ENCODE peak calls at places on chromosomes 16 and 17, in seven cellular contexts. One of them, this sample, is unnamed.

GRCh38 chr16:31876955-31877828 is 3.6 kb downstream of the ZNF267 start:
- DNase-seq in gastrocnemius medialis: no peak
- DNase-seq in CD8-positive, alpha-beta memory T cell: peak
- DNase-seq in stimulated activated CD4-positive, alpha-beta T cell treated with anti-CD3 and anti-CD28 coated beads, Interleukin-1b, Interleukin-23, amount 100 ng/mL, for 48 hours: peak
- DNase-seq in substantia nigra: no peak
- DNase-seq in EH: peak
- DNase-seq in astrocyte: peak
- DNase-seq in this sample: no peak

GRCh38 chr17:7836596-7837374 is 2.8 kb downstream of the KDM6B start:
- DNase-seq in gastrocnemius medialis: peak
- DNase-seq in CD8-positive, alpha-beta memory T cell: peak
- DNase-seq in stimulated activated CD4-positive, alpha-beta T cell treated with anti-CD3 and anti-CD28 coated beads, Interleukin-1b, Interleukin-23, amount 100 ng/mL, for 48 hours: peak
- DNase-seq in substantia nigra: peak
- DNase-seq in EH: peak
- DNase-seq in astrocyte: peak
- DNase-seq in this sample: peak

GRCh38 chr16:21702259-21702658 is 38.5 kb downstream of the OTOA start:
- DNase-seq in gastrocnemius medialis: no peak
- DNase-seq in CD8-positive, alpha-beta memory T cell: no peak
- DNase-seq in stimulated activated CD4-positive, alpha-beta T cell treated with anti-CD3 and anti-CD28 coated beads, Interleukin-1b, Interleukin-23, amount 100 ng/mL, for 48 hours: no peak
- DNase-seq in substantia nigra: no peak
- DNase-seq in EH: no peak
- DNase-seq in astrocyte: no peak
- DNase-seq in this sample: no peak

GRCh38 chr17:73719588-73720071 is 75.4 kb upstream of the SDK2 start:
- DNase-seq in gastrocnemius medialis: no peak
- DNase-seq in CD8-positive, alpha-beta memory T cell: no peak
- DNase-seq in stimulated activated CD4-positive, alpha-beta T cell treated with anti-CD3 and anti-CD28 coated beads, Interleukin-1b, Interleukin-23, amount 100 ng/mL, for 48 hours: no peak
- DNase-seq in substantia nigra: peak
- DNase-seq in EH: no peak
- DNase-seq in astrocyte: no peak
- DNase-seq in this sample: peak

GRCh38 chr17:27978689-27979175 is 63.7 kb upstream of the NLK start:
- DNase-seq in gastrocnemius medialis: no peak
- DNase-seq in CD8-positive, alpha-beta memory T cell: no peak
- DNase-seq in stimulated activated CD4-positive, alpha-beta T cell treated with anti-CD3 and anti-CD28 coated beads, Interleukin-1b, Interleukin-23, amount 100 ng/mL, for 48 hours: no peak
- DNase-seq in substantia nigra: no peak
- DNase-seq in EH: no peak
- DNase-seq in astrocyte: peak
- DNase-seq in this sample: no peak

GRCh38 chr17:8289103-8289397 is 580 bp downstream of the RANGRF start:
- DNase-seq in gastrocnemius medialis: no peak
- DNase-seq in CD8-positive, alpha-beta memory T cell: peak
- DNase-seq in stimulated activated CD4-positive, alpha-beta T cell treated with anti-CD3 and anti-CD28 coated beads, Interleukin-1b, Interleukin-23, amount 100 ng/mL, for 48 hours: no peak
- DNase-seq in substantia nigra: no peak
- DNase-seq in EH: no peak
- DNase-seq in astrocyte: no peak
- DNase-seq in this sample: peak

GRCh38 chr17:75979705-75980187 is 706 bp downstream of the TEN1 start:
- DNase-seq in gastrocnemius medialis: no peak
- DNase-seq in CD8-positive, alpha-beta memory T cell: no peak
- DNase-seq in stimulated activated CD4-positive, alpha-beta T cell treated with anti-CD3 and anti-CD28 coated beads, Interleukin-1b, Interleukin-23, amount 100 ng/mL, for 48 hours: no peak
- DNase-seq in substantia nigra: no peak
- DNase-seq in EH: peak
- DNase-seq in astrocyte: peak
- DNase-seq in this sample: no peak

GRCh38 chr16:19524356-19524865 is 669 bp downstream of the CCP110 start:
- DNase-seq in gastrocnemius medialis: no peak
- DNase-seq in CD8-positive, alpha-beta memory T cell: no peak
- DNase-seq in stimulated activated CD4-positive, alpha-beta T cell treated with anti-CD3 and anti-CD28 coated beads, Interleukin-1b, Interleukin-23, amount 100 ng/mL, for 48 hours: no peak
- DNase-seq in substantia nigra: no peak
- DNase-seq in EH: peak
- DNase-seq in astrocyte: no peak
- DNase-seq in this sample: no peak

GRCh38 chr16:79970551-79971236 is 370.2 kb upstream of the MAF start:
- DNase-seq in gastrocnemius medialis: peak
- DNase-seq in CD8-positive, alpha-beta memory T cell: no peak
- DNase-seq in stimulated activated CD4-positive, alpha-beta T cell treated with anti-CD3 and anti-CD28 coated beads, Interleukin-1b, Interleukin-23, amount 100 ng/mL, for 48 hours: no peak
- DNase-seq in substantia nigra: no peak
- DNase-seq in EH: peak
- DNase-seq in astrocyte: peak
- DNase-seq in this sample: peak

GRCh38 chr16:31700530-31701388 is 172.8 kb upstream of the ZNF267 start:
- DNase-seq in gastrocnemius medialis: peak
- DNase-seq in CD8-positive, alpha-beta memory T cell: peak
- DNase-seq in stimulated activated CD4-positive, alpha-beta T cell treated with anti-CD3 and anti-CD28 coated beads, Interleukin-1b, Interleukin-23, amount 100 ng/mL, for 48 hours: peak
- DNase-seq in substantia nigra: peak
- DNase-seq in EH: peak
- DNase-seq in astrocyte: peak
- DNase-seq in this sample: peak

GRCh38 chr16:57889960-57890751 is 80.8 kb downstream of the CNGB1 start:
- DNase-seq in gastrocnemius medialis: no peak
- DNase-seq in CD8-positive, alpha-beta memory T cell: no peak
- DNase-seq in stimulated activated CD4-positive, alpha-beta T cell treated with anti-CD3 and anti-CD28 coated beads, Interleukin-1b, Interleukin-23, amount 100 ng/mL, for 48 hours: no peak
- DNase-seq in substantia nigra: no peak
- DNase-seq in EH: peak
- DNase-seq in astrocyte: peak
- DNase-seq in this sample: no peak

GRCh38 chr16:74045539-74045938 is 251.1 kb upstream of the PSMD7 start:
- DNase-seq in gastrocnemius medialis: no peak
- DNase-seq in CD8-positive, alpha-beta memory T cell: no peak
- DNase-seq in stimulated activated CD4-positive, alpha-beta T cell treated with anti-CD3 and anti-CD28 coated beads, Interleukin-1b, Interleukin-23, amount 100 ng/mL, for 48 hours: no peak
- DNase-seq in substantia nigra: no peak
- DNase-seq in EH: no peak
- DNase-seq in astrocyte: no peak
- DNase-seq in this sample: no peak

GRCh38 chr17:6384481-6384880 is 50.4 kb downstream of the AIPL1 start:
- DNase-seq in gastrocnemius medialis: no peak
- DNase-seq in CD8-positive, alpha-beta memory T cell: no peak
- DNase-seq in stimulated activated CD4-positive, alpha-beta T cell treated with anti-CD3 and anti-CD28 coated beads, Interleukin-1b, Interleukin-23, amount 100 ng/mL, for 48 hours: no peak
- DNase-seq in substantia nigra: no peak
- DNase-seq in EH: no peak
- DNase-seq in astrocyte: no peak
- DNase-seq in this sample: no peak

GRCh38 chr17:32873114-32873513 is 3.8 kb downstream of the MYO1D start:
- DNase-seq in gastrocnemius medialis: no peak
- DNase-seq in CD8-positive, alpha-beta memory T cell: no peak
- DNase-seq in stimulated activated CD4-positive, alpha-beta T cell treated with anti-CD3 and anti-CD28 coated beads, Interleukin-1b, Interleukin-23, amount 100 ng/mL, for 48 hours: no peak
- DNase-seq in substantia nigra: no peak
- DNase-seq in EH: no peak
- DNase-seq in astrocyte: no peak
- DNase-seq in this sample: no peak

GRCh38 chr17:8142887-8143580 is 9.2 kb downstream of the PER1 start:
- DNase-seq in gastrocnemius medialis: no peak
- DNase-seq in CD8-positive, alpha-beta memory T cell: peak
- DNase-seq in stimulated activated CD4-positive, alpha-beta T cell treated with anti-CD3 and anti-CD28 coated beads, Interleukin-1b, Interleukin-23, amount 100 ng/mL, for 48 hours: no peak
- DNase-seq in substantia nigra: no peak
- DNase-seq in EH: no peak
- DNase-seq in astrocyte: no peak
- DNase-seq in this sample: no peak

GRCh38 chr17:81854974-81855774 is 5.2 kb downstream of the P4HB start:
- DNase-seq in gastrocnemius medialis: no peak
- DNase-seq in CD8-positive, alpha-beta memory T cell: no peak
- DNase-seq in stimulated activated CD4-positive, alpha-beta T cell treated with anti-CD3 and anti-CD28 coated beads, Interleukin-1b, Interleukin-23, amount 100 ng/mL, for 48 hours: no peak
- DNase-seq in substantia nigra: no peak
- DNase-seq in EH: no peak
- DNase-seq in astrocyte: no peak
- DNase-seq in this sample: peak

GRCh38 chr17:55269894-55270293 is 5.1 kb downstream of the HLF start:
- DNase-seq in gastrocnemius medialis: no peak
- DNase-seq in CD8-positive, alpha-beta memory T cell: no peak
- DNase-seq in stimulated activated CD4-positive, alpha-beta T cell treated with anti-CD3 and anti-CD28 coated beads, Interleukin-1b, Interleukin-23, amount 100 ng/mL, for 48 hours: no peak
- DNase-seq in substantia nigra: no peak
- DNase-seq in EH: no peak
- DNase-seq in astrocyte: no peak
- DNase-seq in this sample: no peak

GRCh38 chr17:73393962-73394361 is 82.2 kb upstream of the CDC42EP4 start:
- DNase-seq in gastrocnemius medialis: no peak
- DNase-seq in CD8-positive, alpha-beta memory T cell: no peak
- DNase-seq in stimulated activated CD4-positive, alpha-beta T cell treated with anti-CD3 and anti-CD28 coated beads, Interleukin-1b, Interleukin-23, amount 100 ng/mL, for 48 hours: no peak
- DNase-seq in substantia nigra: no peak
- DNase-seq in EH: peak
- DNase-seq in astrocyte: no peak
- DNase-seq in this sample: no peak

GRCh38 chr16:49021136-49021535 is 260.5 kb downstream of the CBLN1 start:
- DNase-seq in gastrocnemius medialis: no peak
- DNase-seq in CD8-positive, alpha-beta memory T cell: no peak
- DNase-seq in stimulated activated CD4-positive, alpha-beta T cell treated with anti-CD3 and anti-CD28 coated beads, Interleukin-1b, Interleukin-23, amount 100 ng/mL, for 48 hours: no peak
- DNase-seq in substantia nigra: no peak
- DNase-seq in EH: peak
- DNase-seq in astrocyte: peak
- DNase-seq in this sample: no peak

GRCh38 chr17:63598284-63598683 is 2.4 kb upstream of the TACO1 start:
- DNase-seq in gastrocnemius medialis: no peak
- DNase-seq in CD8-positive, alpha-beta memory T cell: no peak
- DNase-seq in stimulated activated CD4-positive, alpha-beta T cell treated with anti-CD3 and anti-CD28 coated beads, Interleukin-1b, Interleukin-23, amount 100 ng/mL, for 48 hours: no peak
- DNase-seq in substantia nigra: no peak
- DNase-seq in EH: no peak
- DNase-seq in astrocyte: peak
- DNase-seq in this sample: no peak

GRCh38 chr17:65588194-65588808 is 26.9 kb upstream of the AXIN2 start:
- DNase-seq in gastrocnemius medialis: no peak
- DNase-seq in CD8-positive, alpha-beta memory T cell: no peak
- DNase-seq in stimulated activated CD4-positive, alpha-beta T cell treated with anti-CD3 and anti-CD28 coated beads, Interleukin-1b, Interleukin-23, amount 100 ng/mL, for 48 hours: no peak
- DNase-seq in substantia nigra: no peak
- DNase-seq in EH: no peak
- DNase-seq in astrocyte: no peak
- DNase-seq in this sample: peak

GRCh38 chr17:13575922-13576419 is 25.8 kb downstream of the HS3ST3A1 start:
- DNase-seq in gastrocnemius medialis: no peak
- DNase-seq in CD8-positive, alpha-beta memory T cell: no peak
- DNase-seq in stimulated activated CD4-positive, alpha-beta T cell treated with anti-CD3 and anti-CD28 coated beads, Interleukin-1b, Interleukin-23, amount 100 ng/mL, for 48 hours: no peak
- DNase-seq in substantia nigra: no peak
- DNase-seq in EH: no peak
- DNase-seq in astrocyte: peak
- DNase-seq in this sample: no peak

This sample was measured in left ventricle myocardium superior.